ENCODE peak calls at places on chromosomes 5 and 9, in six cellular contexts. One of them, this sample, is unnamed.

GRCh38 chr5:138386290-138386689 is 33.8 kb downstream of the KDM3B start:
- DNase-seq in AG04449: no peak
- DNase-seq in type B pancreatic cell: no peak
- DNase-seq in skeletal muscle cell: no peak
- DNase-seq in glutamatergic neuron: no peak
- DNase-seq in effector CD8-positive, alpha-beta T cell: no peak
- DNase-seq in this sample: no peak

GRCh38 chr5:109365653-109366052 is 44.1 kb downstream of the PJA2 start:
- DNase-seq in AG04449: no peak
- DNase-seq in type B pancreatic cell: no peak
- DNase-seq in skeletal muscle cell: no peak
- DNase-seq in glutamatergic neuron: no peak
- DNase-seq in effector CD8-positive, alpha-beta T cell: no peak
- DNase-seq in this sample: peak; percentile 12

GRCh38 chr9:129640086-129640870 is 1.7 kb downstream of the ASB6 start:
- DNase-seq in AG04449: no peak
- DNase-seq in type B pancreatic cell: no peak
- DNase-seq in skeletal muscle cell: no peak
- DNase-seq in glutamatergic neuron: no peak
- DNase-seq in effector CD8-positive, alpha-beta T cell: no peak
- DNase-seq in this sample: no peak

GRCh38 chr9:92727716-92728700 is 36.6 kb downstream of the BICD2 start:
- DNase-seq in AG04449: no peak
- DNase-seq in type B pancreatic cell: peak; percentile 49
- DNase-seq in skeletal muscle cell: no peak
- DNase-seq in glutamatergic neuron: no peak
- DNase-seq in effector CD8-positive, alpha-beta T cell: no peak
- DNase-seq in this sample: no peak

GRCh38 chr9:109255394-109255793 is 65.5 kb downstream of the EPB41L4B start:
- DNase-seq in AG04449: no peak
- DNase-seq in type B pancreatic cell: peak; percentile 16
- DNase-seq in skeletal muscle cell: no peak
- DNase-seq in glutamatergic neuron: no peak
- DNase-seq in effector CD8-positive, alpha-beta T cell: no peak
- DNase-seq in this sample: no peak

GRCh38 chr5:81908771-81909170 is 63.1 kb upstream of the ATG10 start:
- DNase-seq in AG04449: no peak
- DNase-seq in type B pancreatic cell: no peak
- DNase-seq in skeletal muscle cell: no peak
- DNase-seq in glutamatergic neuron: no peak
- DNase-seq in effector CD8-positive, alpha-beta T cell: no peak
- DNase-seq in this sample: no peak

GRCh38 chr9:18238752-18239151 is 235.2 kb upstream of the ADAMTSL1 start:
- DNase-seq in AG04449: no peak
- DNase-seq in type B pancreatic cell: no peak
- DNase-seq in skeletal muscle cell: no peak
- DNase-seq in glutamatergic neuron: no peak
- DNase-seq in effector CD8-positive, alpha-beta T cell: no peak
- DNase-seq in this sample: peak; percentile 33

GRCh38 chr5:127988149-127988755 is 95.3 kb upstream of the SLC12A2 start:
- DNase-seq in AG04449: peak; percentile 68
- DNase-seq in type B pancreatic cell: no peak
- DNase-seq in skeletal muscle cell: peak; percentile 86
- DNase-seq in glutamatergic neuron: no peak
- DNase-seq in effector CD8-positive, alpha-beta T cell: no peak
- DNase-seq in this sample: peak; percentile 37

GRCh38 chr9:127520941-127521918 is 69.9 kb downstream of the LRSAM1 start:
- DNase-seq in AG04449: no peak
- DNase-seq in type B pancreatic cell: no peak
- DNase-seq in skeletal muscle cell: peak; percentile 74
- DNase-seq in glutamatergic neuron: no peak
- DNase-seq in effector CD8-positive, alpha-beta T cell: no peak
- DNase-seq in this sample: no peak

GRCh38 chr5:157326440-157327023 is 60.6 kb downstream of the CYFIP2 start:
- DNase-seq in AG04449: no peak
- DNase-seq in type B pancreatic cell: no peak
- DNase-seq in skeletal muscle cell: no peak
- DNase-seq in glutamatergic neuron: no peak
- DNase-seq in effector CD8-positive, alpha-beta T cell: no peak
- DNase-seq in this sample: no peak

This sample was measured in BJ.